ENCODE peak calls at places on chromosomes 7 and 10, in nine cellular contexts. A, S, E, G, V, F, Q, N and D are unnamed samples.

GRCh38 chr7:11212816-11213215 is 239.1 kb downstream of the PHF14 start:
- DNase-seq in A (no peak), S (no peak), E (no peak), G (no peak), V (peak; percentile 18), F (no peak), Q (peak; percentile 37), N (no peak), D (no peak)

GRCh38 chr7:5685192-5685591 is 96.3 kb downstream of the RNF216 start:
- DNase-seq in A (no peak), S (no peak), E (no peak), G (no peak), V (no peak), F (no peak), Q (no peak), N (no peak), D (no peak)

GRCh38 chr10:79401015-79401921 is 44.2 kb downstream of the ZCCHC24 start:
- DNase-seq in A (peak; percentile 71), S (no peak), E (no peak), G (no peak), V (peak; percentile 87), F (no peak), Q (peak; percentile 49), N (no peak), D (no peak)

GRCh38 chr10:29482591-29483421 is 152.0 kb downstream of the SVIL start:
- DNase-seq in A (no peak), S (no peak), E (peak; percentile 75), G (no peak), V (peak; percentile 87), F (no peak), Q (peak; percentile 76), N (peak; percentile 77), D (no peak)

GRCh38 chr10:34721201-34721840 is 93.8 kb downstream of the PARD3 start:
- DNase-seq in A (no peak), S (no peak), E (no peak), G (no peak), V (peak; percentile 85), F (no peak), Q (peak; percentile 68), N (peak; percentile 76), D (no peak)

GRCh38 chr7:158814637-158815036 is 14.7 kb downstream of the ESYT2 start:
- DNase-seq in A (no peak), S (no peak), E (peak; percentile 64), G (no peak), V (no peak), F (no peak), Q (no peak), N (no peak), D (no peak)

GRCh38 chr7:98617051-98617959 is at the start of gene NPTX2:
- DNase-seq in A (peak; percentile 53), S (peak; percentile 23), E (no peak), G (peak; percentile 70), V (no peak), F (no peak), Q (no peak), N (peak; percentile 87), D (no peak)

GRCh38 chr10:22531008-22531407 is 183.4 kb downstream of the PIP4K2A start:
- DNase-seq in A (no peak), S (no peak), E (no peak), G (no peak), V (no peak), F (no peak), Q (no peak), N (no peak), D (no peak)

GRCh38 chr10:133613699-133614098 is 12.9 kb downstream of the FRG2B start:
- DNase-seq in A (no peak), S (no peak), E (no peak), G (no peak), V (no peak), F (no peak), Q (no peak), N (no peak), D (no peak)

GRCh38 chr7:155533120-155533826 is 13.1 kb downstream of the CNPY1 start:
- DNase-seq in A (no peak), S (no peak), E (no peak), G (no peak), V (no peak), F (no peak), Q (no peak), N (no peak), D (no peak)

GRCh38 chr10:3625959-3626751 is 158.9 kb downstream of the KLF6 start:
- DNase-seq in A (no peak), S (no peak), E (peak; percentile 91), G (no peak), V (peak; percentile 72), F (no peak), Q (peak; percentile 95), N (no peak), D (no peak)

GRCh38 chr10:3624367-3624766 is 160.6 kb downstream of the KLF6 start:
- DNase-seq in A (no peak), S (no peak), E (peak; percentile 52), G (no peak), V (peak; percentile 60), F (no peak), Q (peak; percentile 88), N (peak; percentile 69), D (no peak)

GRCh38 chr10:3622427-3622826 is 162.6 kb downstream of the KLF6 start:
- DNase-seq in A (no peak), S (no peak), E (peak; percentile 44), G (no peak), V (no peak), F (no peak), Q (no peak), N (no peak), D (no peak)

GRCh38 chr10:3622845-3623621 is 162.0 kb downstream of the KLF6 start:
- DNase-seq in A (no peak), S (no peak), E (peak; percentile 69), G (no peak), V (no peak), F (no peak), Q (peak; percentile 55), N (no peak), D (no peak)

DNA sequence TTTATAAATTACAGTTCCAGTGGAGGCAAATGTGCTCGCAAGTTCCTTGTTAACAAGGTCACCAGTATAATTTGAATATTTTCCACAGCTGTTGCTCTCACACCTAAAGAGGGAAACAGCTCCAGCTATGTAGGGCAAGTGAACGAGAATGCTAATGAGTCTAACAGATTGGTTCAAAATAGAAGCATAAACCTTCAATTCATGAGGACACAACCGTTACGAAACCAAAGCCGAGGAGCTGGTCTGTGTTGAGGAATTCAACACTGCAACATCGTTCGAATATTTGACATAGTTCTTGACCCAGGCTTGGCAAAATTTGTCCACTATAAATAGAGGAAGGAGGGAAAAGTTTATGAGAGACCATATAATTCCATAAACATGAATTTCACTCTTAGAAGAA is 161.3 kb downstream of the KLF6 start:
- DNase-seq in A (no peak), S (peak; percentile 21), E (peak; percentile 92), G (no peak), V (peak; percentile 44), F (no peak), Q (peak; percentile 87), N (peak; percentile 74), D (no peak)
- H3K4me3 ChIP-seq in A (peak overlapping the region; percentile 29), S (no peak overlapping the region), E (peak overlapping the region; percentile 57), G (no peak overlapping the region), V (no peak overlapping the region), F (no peak overlapping the region), Q (no peak overlapping the region), N (peak overlapping the region; percentile 1), D (no peak overlapping the region)

GRCh38 chr10:521261-521660 is 168.2 kb downstream of the DIP2C start:
- DNase-seq in A (no peak), S (no peak), E (peak; percentile 87), G (no peak), V (no peak), F (no peak), Q (no peak), N (no peak), D (no peak)

GRCh38 chr10:525565-526315 is 163.7 kb downstream of the DIP2C start:
- DNase-seq in A (no peak), S (no peak), E (peak; percentile 44), G (no peak), V (no peak), F (no peak), Q (peak; percentile 61), N (no peak), D (no peak)

GRCh38 chr10:521844-522243 is 167.6 kb downstream of the DIP2C start:
- DNase-seq in A (peak; percentile 43), S (no peak), E (peak; percentile 46), G (no peak), V (no peak), F (no peak), Q (no peak), N (no peak), D (no peak)

GRCh38 chr10:522350-522749 is 167.1 kb downstream of the DIP2C start:
- DNase-seq in A (no peak), S (no peak), E (no peak), G (no peak), V (no peak), F (no peak), Q (no peak), N (no peak), D (no peak)

GRCh38 chr10:523925-524324 is 165.5 kb downstream of the DIP2C start:
- DNase-seq in A (no peak), S (no peak), E (no peak), G (no peak), V (no peak), F (no peak), Q (no peak), N (no peak), D (no peak)
- H3K4me3 ChIP-seq in A (no peak overlapping the region), S (no peak overlapping the region), E (no peak overlapping the region), G (no peak overlapping the region), V (no peak overlapping the region), F (no peak overlapping the region), Q (no peak overlapping the region), N (no peak overlapping the region), D (no peak overlapping the region)

GRCh38 chr10:12241810-12242529 is 46.0 kb downstream of the CDC123 start:
- DNase-seq in A (peak; percentile 50), S (peak; percentile 26), E (no peak), G (no peak), V (no peak), F (no peak), Q (peak; percentile 53), N (no peak), D (no peak)

GRCh38 chr10:12238821-12239220 is 42.8 kb downstream of the CDC123 start:
- DNase-seq in A (no peak), S (no peak), E (no peak), G (no peak), V (no peak), F (no peak), Q (no peak), N (no peak), D (no peak)

GRCh38 chr10:12243860-12244620 is 48.1 kb downstream of the CDC123 start:
- DNase-seq in A (no peak), S (no peak), E (peak; percentile 95), G (no peak), V (no peak), F (no peak), Q (no peak), N (no peak), D (peak; percentile 78)
- H3K4me3 ChIP-seq in A (no peak overlapping the region), S (no peak overlapping the region), E (peak overlapping the region; percentile 2), G (no peak overlapping the region), V (no peak overlapping the region), F (no peak overlapping the region), Q (no peak overlapping the region), N (no peak overlapping the region), D (no peak overlapping the region)

DNA sequence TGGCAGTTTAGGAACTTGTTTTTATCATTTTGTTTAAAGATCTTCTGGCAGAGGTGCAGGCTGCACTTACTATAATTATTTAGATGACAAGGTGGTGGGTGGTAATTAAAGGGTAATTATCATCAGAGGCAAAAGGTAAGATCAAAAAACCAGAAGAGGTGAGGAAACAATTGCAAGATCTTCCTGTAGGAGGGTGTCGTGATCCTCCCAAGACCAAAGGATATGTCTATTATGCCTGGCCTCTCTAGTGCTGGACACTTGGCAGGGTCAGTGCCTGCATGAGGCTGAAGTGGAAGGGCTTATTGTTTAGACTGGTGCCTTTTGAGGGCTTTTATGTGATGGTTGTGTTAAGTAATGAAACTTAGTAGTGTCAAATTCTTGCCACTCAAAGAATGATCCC is 1.8 kb upstream of the WAPL start:
- DNase-seq in A (no peak), S (no peak), E (peak; percentile 35), G (no peak), V (peak; percentile 16), F (no peak), Q (peak; percentile 22), N (no peak), D (no peak)
- H3K4me3 ChIP-seq in A (no peak overlapping the region), S (no peak overlapping the region), E (peak overlapping the region; percentile 93), G (no peak overlapping the region), V (no peak overlapping the region), F (no peak overlapping the region), Q (no peak overlapping the region), N (no peak overlapping the region), D (no peak overlapping the region)